ENCODE peak calls at places on chromosomes 13 and 19, in nine cellular contexts. C, N, G, L, Q, K, U, Z and E are unnamed samples.

GRCh38 chr19:15297416-15298224 is 34.7 kb downstream of the BRD4 start:
- DNase-seq in C (no peak), N (peak; percentile 55), G (peak; percentile 87), L (no peak), Q (peak; percentile 54), K (no peak), U (peak; percentile 63), Z (no peak), E (no peak)

GRCh38 chr19:8731428-8732169 is 10.2 kb downstream of the OR2Z1 start:
- DNase-seq in C (no peak), N (no peak), G (no peak), L (no peak), Q (no peak), K (no peak), U (no peak), Z (no peak), E (no peak)

GRCh38 chr19:18742838-18743237 is 48.3 kb downstream of the COMP start:
- DNase-seq in C (no peak), N (no peak), G (no peak), L (peak; percentile 75), Q (no peak), K (no peak), U (no peak), Z (no peak), E (no peak)

GRCh38 chr13:29479716-29480492 is 115.6 kb downstream of the SLC7A1 start:
- DNase-seq in C (no peak), N (no peak), G (no peak), L (no peak), Q (no peak), K (no peak), U (peak; percentile 22), Z (no peak), E (no peak)

GRCh38 chr19:18396471-18397241 is 766 bp downstream of the LRRC25 start:
- DNase-seq in C (no peak), N (no peak), G (no peak), L (no peak), Q (no peak), K (no peak), U (no peak), Z (no peak), E (no peak)

GRCh38 chr19:30681162-30681996 is 309.2 kb downstream of the ZNF536 start:
- DNase-seq in C (no peak), N (no peak), G (no peak), L (no peak), Q (no peak), K (no peak), U (no peak), Z (no peak), E (no peak)

GRCh38 chr19:55670280-55671053 is 4.6 kb upstream of the EPN1 start:
- DNase-seq in C (no peak), N (no peak), G (no peak), L (peak; percentile 95), Q (no peak), K (no peak), U (no peak), Z (no peak), E (no peak)

GRCh38 chr13:102907016-102907756 is 61.4 kb downstream of the ERCC5 start:
- DNase-seq in C (no peak), N (no peak), G (peak; percentile 42), L (no peak), Q (no peak), K (no peak), U (no peak), Z (no peak), E (no peak)

GRCh38 chr13:113724780-113725315 is 34.2 kb upstream of the TMEM255B start:
- DNase-seq in C (peak; percentile 88), N (no peak), G (peak; percentile 79), L (peak; percentile 92), Q (peak; percentile 92), K (peak; percentile 75), U (peak; percentile 61), Z (no peak), E (peak; percentile 13)

GRCh38 chr19:10112037-10112751 is 701 bp downstream of the P2RY11 start:
- DNase-seq in C (no peak), N (no peak), G (peak; percentile 44), L (no peak), Q (peak; percentile 79), K (no peak), U (no peak), Z (no peak), E (no peak)

GRCh38 chr13:77222909-77223308 is 104.0 kb downstream of the MYCBP2 start:
- DNase-seq in C (no peak), N (no peak), G (no peak), L (no peak), Q (no peak), K (no peak), U (no peak), Z (no peak), E (no peak)

GRCh38 chr13:41974262-41974900 is 13.5 kb upstream of the VWA8 start:
- DNase-seq in C (no peak), N (no peak), G (no peak), L (no peak), Q (peak; percentile 44), K (no peak), U (no peak), Z (no peak), E (no peak)

GRCh38 chr19:46296722-46297431 is at the start of gene HIF3A:
- DNase-seq in C (peak; percentile 97), N (no peak), G (peak; percentile 82), L (peak; percentile 75), Q (no peak), K (peak; percentile 67), U (peak; percentile 73), Z (no peak), E (no peak)

GRCh38 chr13:27644302-27644701 is 22.6 kb downstream of the POLR1D start:
- DNase-seq in C (no peak), N (peak; percentile 31), G (peak; percentile 84), L (no peak), Q (no peak), K (no peak), U (peak; percentile 70), Z (peak; percentile 53), E (peak; percentile 91)
- H3K4me3 ChIP-seq in C (no peak overlapping the region), N (no peak overlapping the region), G (no peak overlapping the region), L (no peak overlapping the region), Q (no peak overlapping the region), K (no peak overlapping the region), U (no peak overlapping the region), Z (no peak overlapping the region), E (no peak overlapping the region)

DNA sequence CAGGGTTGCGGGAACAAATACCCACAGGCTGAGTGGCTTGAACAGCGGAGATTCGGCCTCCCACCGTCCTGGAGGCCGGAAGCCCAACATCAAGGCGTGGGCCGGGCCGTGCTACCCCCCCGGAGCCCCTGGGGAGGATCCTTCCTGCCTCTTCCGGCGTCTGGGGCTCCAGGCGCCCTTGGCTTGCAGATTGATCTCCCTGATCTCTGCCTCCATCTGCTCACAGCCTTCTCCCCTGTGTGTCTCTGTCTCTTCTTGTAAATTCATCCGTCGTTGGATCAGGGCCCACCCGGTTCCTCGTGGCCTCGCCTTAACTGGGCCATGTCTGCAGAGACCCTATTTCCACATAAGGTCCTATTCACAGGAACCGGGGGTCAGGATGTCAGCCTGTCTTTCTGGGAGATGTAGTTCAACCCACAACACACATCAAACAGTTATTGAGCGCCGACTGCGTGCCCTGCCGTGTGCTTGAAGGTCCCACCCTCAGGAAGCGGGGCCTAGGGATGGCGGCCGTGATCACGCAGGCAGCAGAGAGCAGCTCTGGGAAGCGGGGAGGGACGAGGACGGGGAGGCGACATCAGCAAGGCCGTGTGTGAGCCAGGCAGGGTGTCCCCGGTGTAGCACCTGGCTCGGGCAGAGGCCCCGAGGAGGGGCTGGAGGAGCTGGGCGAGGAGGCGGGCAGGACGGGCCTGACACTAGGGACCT is 21.3 kb downstream of the HCN2 start:
- DNase-seq in C (no peak), N (no peak), G (peak; percentile 78), L (peak; percentile 57), Q (peak; percentile 63), K (peak; percentile 69), U (peak; percentile 71), Z (peak; percentile 59), E (peak; percentile 92)
- H3K4me3 ChIP-seq in C (no peak overlapping the region), N (no peak overlapping the region), G (no peak overlapping the region), L (no peak overlapping the region), Q (peak overlapping the region; percentile 73), K (peak overlapping the region; percentile 50), U (no peak overlapping the region), Z (peak overlapping the region; percentile 21), E (no peak overlapping the region)

GRCh38 chr13:45336025-45336800 is 4.8 kb downstream of the TPT1 start:
- DNase-seq in C (no peak), N (no peak), G (peak; percentile 31), L (no peak), Q (no peak), K (no peak), U (peak; percentile 30), Z (no peak), E (no peak)
- H3K4me3 ChIP-seq in C (no peak overlapping the region), N (peak overlapping the region; percentile 3), G (no peak overlapping the region), L (no peak overlapping the region), Q (no peak overlapping the region), K (no peak overlapping the region), U (no peak overlapping the region), Z (no peak overlapping the region), E (no peak overlapping the region)

DNA sequence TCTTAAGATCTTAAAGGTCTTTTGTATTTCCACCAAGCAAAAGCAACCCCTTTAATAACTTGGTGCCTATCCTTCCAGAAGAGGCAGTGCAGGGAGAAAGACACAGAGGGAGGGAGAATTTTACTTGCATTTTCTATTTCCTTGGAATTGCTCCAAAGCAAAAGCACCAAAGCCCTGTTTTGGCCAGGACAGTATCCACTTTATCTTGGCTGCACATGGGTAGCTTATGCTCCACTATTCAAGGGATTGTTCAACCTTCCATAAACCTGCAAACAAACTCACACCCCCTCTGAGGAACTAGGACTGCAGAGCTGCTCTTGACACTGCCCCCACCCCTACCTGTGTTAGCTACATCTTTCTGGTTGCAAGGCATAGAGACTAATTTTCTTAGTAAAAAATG is 67.9 kb upstream of the KLF12 start:
- DNase-seq in C (no peak), N (no peak), G (no peak), L (no peak), Q (no peak), K (no peak), U (no peak), Z (no peak), E (no peak)
- H3K4me3 ChIP-seq in C (no peak overlapping the region), N (no peak overlapping the region), G (no peak overlapping the region), L (no peak overlapping the region), Q (no peak overlapping the region), K (no peak overlapping the region), U (no peak overlapping the region), Z (no peak overlapping the region), E (no peak overlapping the region)

GRCh38 chr19:16472992-16473391 is 1.2 kb upstream of the EPS15L1 start:
- DNase-seq in C (no peak), N (no peak), G (no peak), L (no peak), Q (no peak), K (no peak), U (no peak), Z (no peak), E (no peak)

GRCh38 chr19:16470911-16471811 is 609 bp downstream of the EPS15L1 start:
- DNase-seq in C (no peak), N (no peak), G (peak; percentile 69), L (peak; percentile 83), Q (no peak), K (no peak), U (peak; percentile 49), Z (no peak), E (no peak)

GRCh38 chr19:16467581-16467980 is 4.2 kb downstream of the EPS15L1 start:
- DNase-seq in C (no peak), N (no peak), G (no peak), L (no peak), Q (no peak), K (peak; percentile 58), U (no peak), Z (no peak), E (no peak)

GRCh38 chr19:16473875-16474397 is 2.2 kb upstream of the EPS15L1 start:
- DNase-seq in C (no peak), N (no peak), G (no peak), L (no peak), Q (no peak), K (no peak), U (no peak), Z (no peak), E (no peak)

GRCh38 chr19:16470541-16470910 is 1.2 kb downstream of the EPS15L1 start:
- DNase-seq in C (no peak), N (no peak), G (peak; percentile 25), L (no peak), Q (no peak), K (no peak), U (no peak), Z (no peak), E (no peak)
- H3K4me3 ChIP-seq in C (peak overlapping the region; percentile 75), N (peak overlapping the region; percentile 91), G (peak overlapping the region; percentile 65), L (no peak overlapping the region), Q (peak overlapping the region; percentile 50), K (peak overlapping the region; percentile 99), U (peak overlapping the region; percentile 79), Z (peak overlapping the region; percentile 67), E (peak overlapping the region; percentile 80)